ENCODE peak calls at places on chromosomes 4 and X, in six cellular contexts. One of them, this sample, is unnamed.

GRCh38 chr4:155935389-155935986 is 18.2 kb downstream of the CTSO start:
- DNase-seq in ureter: no peak
- DNase-seq in AML-193: no peak
- DNase-seq in cardiac muscle cell: no peak
- DNase-seq in HFFc6: no peak
- DNase-seq in substantia nigra: no peak
- DNase-seq in this sample: no peak

GRCh38 chr4:118741456-118741855 is 56.3 kb downstream of the METTL14 start:
- DNase-seq in ureter: no peak
- DNase-seq in AML-193: no peak
- DNase-seq in cardiac muscle cell: peak; percentile 48
- DNase-seq in HFFc6: no peak
- DNase-seq in substantia nigra: no peak
- DNase-seq in this sample: no peak

GRCh38 chr4:17511041-17511949 is 595 bp downstream of the QDPR start:
- DNase-seq in ureter: peak; percentile 72
- DNase-seq in AML-193: peak; percentile 25
- DNase-seq in cardiac muscle cell: peak; percentile 62
- DNase-seq in HFFc6: peak; percentile 53
- DNase-seq in substantia nigra: peak; percentile 32
- DNase-seq in this sample: peak; percentile 74

GRCh38 chr4:179472164-179472563 is 2029.9 kb upstream of the AGA start:
- DNase-seq in ureter: no peak
- DNase-seq in AML-193: no peak
- DNase-seq in cardiac muscle cell: no peak
- DNase-seq in HFFc6: no peak
- DNase-seq in substantia nigra: no peak
- DNase-seq in this sample: no peak

GRCh38 chr4:126468144-126468543 is 1153.4 kb downstream of the FAT4 start:
- DNase-seq in ureter: no peak
- DNase-seq in AML-193: no peak
- DNase-seq in cardiac muscle cell: no peak
- DNase-seq in HFFc6: no peak
- DNase-seq in substantia nigra: no peak
- DNase-seq in this sample: no peak

GRCh38 chr4:26201119-26201518 is 119.7 kb upstream of the RBPJ start:
- DNase-seq in ureter: no peak
- DNase-seq in AML-193: peak; percentile 63
- DNase-seq in cardiac muscle cell: no peak
- DNase-seq in HFFc6: peak; percentile 44
- DNase-seq in substantia nigra: no peak
- DNase-seq in this sample: no peak

GRCh38 chr4:166162327-166162726 is 289.3 kb downstream of the TLL1 start:
- DNase-seq in ureter: no peak
- DNase-seq in AML-193: no peak
- DNase-seq in cardiac muscle cell: no peak
- DNase-seq in HFFc6: no peak
- DNase-seq in substantia nigra: no peak
- DNase-seq in this sample: no peak

GRCh38 chrX:154486052-154486395 is 391 bp downstream of the UBL4A start:
- DNase-seq in ureter: no peak
- DNase-seq in AML-193: no peak
- DNase-seq in cardiac muscle cell: no peak
- DNase-seq in HFFc6: no peak
- DNase-seq in substantia nigra: peak; percentile 21
- DNase-seq in this sample: no peak

GRCh38 chrX:38807873-38808272 is 6.6 kb downstream of the MID1IP1 start:
- DNase-seq in ureter: no peak
- DNase-seq in AML-193: no peak
- DNase-seq in cardiac muscle cell: peak; percentile 41
- DNase-seq in HFFc6: no peak
- DNase-seq in substantia nigra: no peak
- DNase-seq in this sample: no peak

GRCh38 chrX:40108959-40109287 is 11.2 kb upstream of the BCOR start:
- DNase-seq in ureter: peak; percentile 76
- DNase-seq in AML-193: peak; percentile 19
- DNase-seq in cardiac muscle cell: peak; percentile 85
- DNase-seq in HFFc6: peak; percentile 58
- DNase-seq in substantia nigra: peak; percentile 33
- DNase-seq in this sample: peak; percentile 48